ENCODE peak calls at places on chromosomes 1 and 21, in five cellular contexts. One of them, this sample, is unnamed.

GRCh38 chr1:57796609-57797008 is 372.7 kb upstream of the DAB1 start:
- DNase-seq in CD8-positive, alpha-beta T cell: no peak
- DNase-seq in naive thymus-derived CD4-positive, alpha-beta T cell: no peak
- DNase-seq in colonic mucosa: no peak
- DNase-seq in brain microvascular endothelial cell: peak; percentile 11
- DNase-seq in this sample: peak; percentile 45

GRCh38 chr1:175172503-175172902 is 20.1 kb downstream of the KIAA0040 start:
- DNase-seq in CD8-positive, alpha-beta T cell: no peak
- DNase-seq in naive thymus-derived CD4-positive, alpha-beta T cell: no peak
- DNase-seq in colonic mucosa: no peak
- DNase-seq in brain microvascular endothelial cell: no peak
- DNase-seq in this sample: no peak

GRCh38 chr1:12565966-12566352 is 52.1 kb downstream of the DHRS3 start:
- DNase-seq in CD8-positive, alpha-beta T cell: no peak
- DNase-seq in naive thymus-derived CD4-positive, alpha-beta T cell: no peak
- DNase-seq in colonic mucosa: no peak
- DNase-seq in brain microvascular endothelial cell: no peak
- DNase-seq in this sample: no peak

GRCh38 chr1:240189386-240189989 is 97.8 kb downstream of the FMN2 start:
- DNase-seq in CD8-positive, alpha-beta T cell: no peak
- DNase-seq in naive thymus-derived CD4-positive, alpha-beta T cell: no peak
- DNase-seq in colonic mucosa: peak; percentile 55
- DNase-seq in brain microvascular endothelial cell: peak; percentile 40
- DNase-seq in this sample: no peak

GRCh38 chr1:219927956-219928790 is at the start of gene SLC30A10:
- DNase-seq in CD8-positive, alpha-beta T cell: no peak
- DNase-seq in naive thymus-derived CD4-positive, alpha-beta T cell: no peak
- DNase-seq in colonic mucosa: peak; percentile 60
- DNase-seq in brain microvascular endothelial cell: no peak
- DNase-seq in this sample: no peak

GRCh38 chr1:87937774-87938173 is 609.1 kb downstream of the LMO4 start:
- DNase-seq in CD8-positive, alpha-beta T cell: no peak
- DNase-seq in naive thymus-derived CD4-positive, alpha-beta T cell: no peak
- DNase-seq in colonic mucosa: no peak
- DNase-seq in brain microvascular endothelial cell: no peak
- DNase-seq in this sample: no peak

GRCh38 chr1:31930827-31931226 is 7.3 kb downstream of the PTP4A2 start:
- DNase-seq in CD8-positive, alpha-beta T cell: no peak
- DNase-seq in naive thymus-derived CD4-positive, alpha-beta T cell: no peak
- DNase-seq in colonic mucosa: no peak
- DNase-seq in brain microvascular endothelial cell: no peak
- DNase-seq in this sample: no peak

GRCh38 chr1:115595279-115596079 is 46.3 kb upstream of the VANGL1 start:
- DNase-seq in CD8-positive, alpha-beta T cell: peak; percentile 54
- DNase-seq in naive thymus-derived CD4-positive, alpha-beta T cell: no peak
- DNase-seq in colonic mucosa: peak; percentile 82
- DNase-seq in brain microvascular endothelial cell: peak; percentile 98
- DNase-seq in this sample: peak; percentile 59

GRCh38 chr1:46547481-46548383 is 3.7 kb downstream of the KNCN start:
- DNase-seq in CD8-positive, alpha-beta T cell: no peak
- DNase-seq in naive thymus-derived CD4-positive, alpha-beta T cell: no peak
- DNase-seq in colonic mucosa: no peak
- DNase-seq in brain microvascular endothelial cell: peak; percentile 47
- DNase-seq in this sample: no peak

GRCh38 chr21:42552407-42553336 is 39.0 kb downstream of the SLC37A1 start:
- DNase-seq in CD8-positive, alpha-beta T cell: no peak
- DNase-seq in naive thymus-derived CD4-positive, alpha-beta T cell: no peak
- DNase-seq in colonic mucosa: no peak
- DNase-seq in brain microvascular endothelial cell: no peak
- DNase-seq in this sample: no peak

GRCh38 chr1:204084247-204084772 is 11.4 kb downstream of the SOX13 start:
- DNase-seq in CD8-positive, alpha-beta T cell: no peak
- DNase-seq in naive thymus-derived CD4-positive, alpha-beta T cell: no peak
- DNase-seq in colonic mucosa: peak; percentile 61
- DNase-seq in brain microvascular endothelial cell: no peak
- DNase-seq in this sample: no peak

GRCh38 chr1:9424278-9424677 is 115.0 kb upstream of the SLC25A33 start:
- DNase-seq in CD8-positive, alpha-beta T cell: no peak
- DNase-seq in naive thymus-derived CD4-positive, alpha-beta T cell: no peak
- DNase-seq in colonic mucosa: no peak
- DNase-seq in brain microvascular endothelial cell: no peak
- DNase-seq in this sample: no peak

GRCh38 chr1:44693159-44693558 is 18.6 kb downstream of the ARMH1 start:
- DNase-seq in CD8-positive, alpha-beta T cell: no peak
- DNase-seq in naive thymus-derived CD4-positive, alpha-beta T cell: no peak
- DNase-seq in colonic mucosa: no peak
- DNase-seq in brain microvascular endothelial cell: no peak
- DNase-seq in this sample: no peak

GRCh38 chr1:97906567-97907228 is 14.1 kb downstream of the DPYD start:
- DNase-seq in CD8-positive, alpha-beta T cell: no peak
- DNase-seq in naive thymus-derived CD4-positive, alpha-beta T cell: no peak
- DNase-seq in colonic mucosa: no peak
- DNase-seq in brain microvascular endothelial cell: peak; percentile 86
- DNase-seq in this sample: no peak

GRCh38 chr1:47963093-47963492 is 34.1 kb downstream of the TRABD2B start:
- DNase-seq in CD8-positive, alpha-beta T cell: no peak
- DNase-seq in naive thymus-derived CD4-positive, alpha-beta T cell: no peak
- DNase-seq in colonic mucosa: no peak
- DNase-seq in brain microvascular endothelial cell: no peak
- DNase-seq in this sample: no peak

GRCh38 chr1:155307247-155307740 is 1.4 kb upstream of the FDPS start:
- DNase-seq in CD8-positive, alpha-beta T cell: no peak
- DNase-seq in naive thymus-derived CD4-positive, alpha-beta T cell: no peak
- DNase-seq in colonic mucosa: no peak
- DNase-seq in brain microvascular endothelial cell: peak; percentile 28
- DNase-seq in this sample: no peak

GRCh38 chr1:81114191-81114590 is 686.5 kb upstream of the ADGRL2 start:
- DNase-seq in CD8-positive, alpha-beta T cell: no peak
- DNase-seq in naive thymus-derived CD4-positive, alpha-beta T cell: no peak
- DNase-seq in colonic mucosa: no peak
- DNase-seq in brain microvascular endothelial cell: no peak
- DNase-seq in this sample: no peak

GRCh38 chr1:47387921-47388509 is 28.1 kb upstream of the FOXE3 start:
- DNase-seq in CD8-positive, alpha-beta T cell: no peak
- DNase-seq in naive thymus-derived CD4-positive, alpha-beta T cell: no peak
- DNase-seq in colonic mucosa: no peak
- DNase-seq in brain microvascular endothelial cell: no peak
- DNase-seq in this sample: no peak

GRCh38 chr1:228841632-228842031 is 106.4 kb downstream of the RHOU start:
- DNase-seq in CD8-positive, alpha-beta T cell: no peak
- DNase-seq in naive thymus-derived CD4-positive, alpha-beta T cell: no peak
- DNase-seq in colonic mucosa: no peak
- DNase-seq in brain microvascular endothelial cell: no peak
- DNase-seq in this sample: no peak

GRCh38 chr1:92953491-92953890 is 7.8 kb downstream of the DIPK1A start:
- DNase-seq in CD8-positive, alpha-beta T cell: no peak
- DNase-seq in naive thymus-derived CD4-positive, alpha-beta T cell: no peak
- DNase-seq in colonic mucosa: no peak
- DNase-seq in brain microvascular endothelial cell: no peak
- DNase-seq in this sample: no peak

GRCh38 chr1:187481581-187482148 is 652.9 kb downstream of the PLA2G4A start:
- DNase-seq in CD8-positive, alpha-beta T cell: no peak
- DNase-seq in naive thymus-derived CD4-positive, alpha-beta T cell: no peak
- DNase-seq in colonic mucosa: no peak
- DNase-seq in brain microvascular endothelial cell: no peak
- DNase-seq in this sample: no peak

GRCh38 chr1:178024504-178024903 is 54.6 kb upstream of the SEC16B start:
- DNase-seq in CD8-positive, alpha-beta T cell: no peak
- DNase-seq in naive thymus-derived CD4-positive, alpha-beta T cell: no peak
- DNase-seq in colonic mucosa: no peak
- DNase-seq in brain microvascular endothelial cell: no peak
- DNase-seq in this sample: no peak

GRCh38 chr1:178021955-178022354 is 52.1 kb upstream of the SEC16B start:
- DNase-seq in CD8-positive, alpha-beta T cell: no peak
- DNase-seq in naive thymus-derived CD4-positive, alpha-beta T cell: no peak
- DNase-seq in colonic mucosa: no peak
- DNase-seq in brain microvascular endothelial cell: no peak
- DNase-seq in this sample: no peak

GRCh38 chr1:178023181-178023618 is 53.3 kb upstream of the SEC16B start:
- DNase-seq in CD8-positive, alpha-beta T cell: no peak
- DNase-seq in naive thymus-derived CD4-positive, alpha-beta T cell: no peak
- DNase-seq in colonic mucosa: no peak
- DNase-seq in brain microvascular endothelial cell: no peak
- DNase-seq in this sample: no peak

GRCh38 chr1:178028973-178029481 is 59.2 kb upstream of the SEC16B start:
- DNase-seq in CD8-positive, alpha-beta T cell: no peak
- DNase-seq in naive thymus-derived CD4-positive, alpha-beta T cell: no peak
- DNase-seq in colonic mucosa: no peak
- DNase-seq in brain microvascular endothelial cell: no peak
- DNase-seq in this sample: no peak

GRCh38 chr1:178025613-178026356 is 55.9 kb upstream of the SEC16B start:
- DNase-seq in CD8-positive, alpha-beta T cell: no peak
- DNase-seq in naive thymus-derived CD4-positive, alpha-beta T cell: no peak
- DNase-seq in colonic mucosa: no peak
- DNase-seq in brain microvascular endothelial cell: no peak
- DNase-seq in this sample: no peak
- H3K27ac ChIP-seq in CD8-positive, alpha-beta T cell: no peak overlapping the region
- H3K27ac ChIP-seq in naive thymus-derived CD4-positive, alpha-beta T cell: no peak overlapping the region
- H3K27ac ChIP-seq in colonic mucosa: no peak overlapping the region
- H3K27ac ChIP-seq in brain microvascular endothelial cell: no peak overlapping the region
- H3K27ac ChIP-seq in this sample: no peak overlapping the region

GRCh38 chr1:230422221-230422981 is 3.7 kb downstream of the PGBD5 start:
- DNase-seq in CD8-positive, alpha-beta T cell: no peak
- DNase-seq in naive thymus-derived CD4-positive, alpha-beta T cell: no peak
- DNase-seq in colonic mucosa: no peak
- DNase-seq in brain microvascular endothelial cell: no peak
- DNase-seq in this sample: no peak
- H3K27ac ChIP-seq in CD8-positive, alpha-beta T cell: no peak overlapping the region
- H3K27ac ChIP-seq in naive thymus-derived CD4-positive, alpha-beta T cell: no peak overlapping the region
- H3K27ac ChIP-seq in colonic mucosa: no peak overlapping the region
- H3K27ac ChIP-seq in brain microvascular endothelial cell: no peak overlapping the region
- H3K27ac ChIP-seq in this sample: no peak overlapping the region

GRCh38 chr1:235882816-235883215 is 16.1 kb upstream of the LYST start:
- DNase-seq in CD8-positive, alpha-beta T cell: no peak
- DNase-seq in naive thymus-derived CD4-positive, alpha-beta T cell: no peak
- DNase-seq in colonic mucosa: no peak
- DNase-seq in brain microvascular endothelial cell: no peak
- DNase-seq in this sample: no peak
- H3K27ac ChIP-seq in CD8-positive, alpha-beta T cell: no peak overlapping the region
- H3K27ac ChIP-seq in naive thymus-derived CD4-positive, alpha-beta T cell: no peak overlapping the region
- H3K27ac ChIP-seq in colonic mucosa: peak overlapping the region; percentile 47
- H3K27ac ChIP-seq in brain microvascular endothelial cell: no peak overlapping the region
- H3K27ac ChIP-seq in this sample: no peak overlapping the region

GRCh38 chr1:94061513-94062443 is 59.2 kb downstream of the ABCA4 start:
- DNase-seq in CD8-positive, alpha-beta T cell: peak; percentile 21
- DNase-seq in naive thymus-derived CD4-positive, alpha-beta T cell: no peak
- DNase-seq in colonic mucosa: peak; percentile 75
- DNase-seq in brain microvascular endothelial cell: peak; percentile 86
- DNase-seq in this sample: no peak
- H3K27ac ChIP-seq in CD8-positive, alpha-beta T cell: no peak overlapping the region
- H3K27ac ChIP-seq in naive thymus-derived CD4-positive, alpha-beta T cell: no peak overlapping the region
- H3K27ac ChIP-seq in colonic mucosa: no peak overlapping the region
- H3K27ac ChIP-seq in brain microvascular endothelial cell: peak overlapping the region; percentile 86
- H3K27ac ChIP-seq in this sample: no peak overlapping the region

DNA sequence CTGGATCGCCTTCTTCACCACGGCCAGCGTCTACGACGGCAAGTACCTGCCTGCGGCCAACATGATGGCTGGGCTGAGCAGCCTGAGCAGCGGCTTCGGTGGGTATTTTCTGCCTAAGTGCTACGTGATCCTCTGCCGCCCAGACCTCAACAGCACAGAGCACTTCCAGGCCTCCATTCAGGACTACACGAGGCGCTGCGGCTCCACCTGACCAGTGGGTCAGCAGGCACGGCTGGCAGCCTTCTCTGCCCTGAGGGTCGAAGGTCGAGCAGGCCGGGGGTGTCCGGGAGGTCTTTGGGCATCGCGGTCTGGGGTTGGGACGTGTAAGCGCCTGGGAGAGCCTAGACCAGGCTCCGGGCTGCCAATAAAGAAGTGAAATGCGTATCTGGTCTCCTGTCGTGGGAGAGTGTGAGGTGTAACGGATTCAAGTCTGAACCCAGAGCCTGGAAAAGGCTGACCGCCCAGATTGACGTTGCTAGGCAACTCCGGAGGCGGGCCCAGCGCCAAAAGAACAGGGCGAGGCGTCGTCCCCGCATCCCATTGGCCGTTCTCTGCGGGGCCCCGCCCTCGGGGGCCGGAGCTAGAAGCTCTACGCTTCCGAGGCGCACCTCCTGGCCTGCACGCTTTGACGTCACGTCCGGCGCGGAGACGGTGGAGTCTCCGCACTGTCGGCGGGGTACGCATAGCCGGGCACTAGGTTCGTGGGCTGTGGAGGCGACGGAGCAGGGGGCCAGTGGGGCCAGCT is at the start of gene ZBTB48:
- DNase-seq in CD8-positive, alpha-beta T cell: peak; percentile 97
- DNase-seq in naive thymus-derived CD4-positive, alpha-beta T cell: peak; percentile 92
- DNase-seq in colonic mucosa: peak; percentile 100
- DNase-seq in brain microvascular endothelial cell: peak; percentile 96
- DNase-seq in this sample: peak; percentile 78
- H3K27ac ChIP-seq in CD8-positive, alpha-beta T cell: peak within 1 kb of the TSS; percentile 94
- H3K27ac ChIP-seq in naive thymus-derived CD4-positive, alpha-beta T cell: peak within 1 kb of the TSS; percentile 91
- H3K27ac ChIP-seq in colonic mucosa: peak within 1 kb of the TSS; percentile 84
- H3K27ac ChIP-seq in brain microvascular endothelial cell: peak within 1 kb of the TSS; percentile 65
- H3K27ac ChIP-seq in this sample: peak within 1 kb of the TSS; percentile 56

DNA sequence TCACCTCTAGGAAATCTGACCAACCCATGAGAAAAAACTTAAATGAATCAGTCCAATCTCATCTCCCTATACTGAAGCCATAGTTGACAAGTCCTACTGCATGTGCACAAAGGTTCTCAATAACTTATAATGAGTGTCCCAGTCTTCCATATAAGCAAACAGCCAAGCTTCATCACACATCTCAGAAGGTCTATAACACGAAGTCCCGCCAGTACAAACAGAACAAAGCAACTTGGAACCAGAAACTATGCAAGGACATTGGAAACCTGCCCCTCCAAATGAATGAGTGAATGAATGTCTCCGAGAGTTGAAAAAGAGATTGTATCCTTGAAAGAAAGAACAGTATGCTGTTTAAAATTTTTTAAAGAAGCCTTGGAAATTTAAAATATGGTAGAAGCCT is 53.6 kb upstream of the IPO9 start:
- DNase-seq in CD8-positive, alpha-beta T cell: no peak
- DNase-seq in naive thymus-derived CD4-positive, alpha-beta T cell: no peak
- DNase-seq in colonic mucosa: no peak
- DNase-seq in brain microvascular endothelial cell: no peak
- DNase-seq in this sample: no peak
- H3K27ac ChIP-seq in CD8-positive, alpha-beta T cell: no peak overlapping the region
- H3K27ac ChIP-seq in naive thymus-derived CD4-positive, alpha-beta T cell: no peak overlapping the region
- H3K27ac ChIP-seq in colonic mucosa: no peak overlapping the region
- H3K27ac ChIP-seq in brain microvascular endothelial cell: peak overlapping the region; percentile 91
- H3K27ac ChIP-seq in this sample: peak overlapping the region; percentile 83

DNA sequence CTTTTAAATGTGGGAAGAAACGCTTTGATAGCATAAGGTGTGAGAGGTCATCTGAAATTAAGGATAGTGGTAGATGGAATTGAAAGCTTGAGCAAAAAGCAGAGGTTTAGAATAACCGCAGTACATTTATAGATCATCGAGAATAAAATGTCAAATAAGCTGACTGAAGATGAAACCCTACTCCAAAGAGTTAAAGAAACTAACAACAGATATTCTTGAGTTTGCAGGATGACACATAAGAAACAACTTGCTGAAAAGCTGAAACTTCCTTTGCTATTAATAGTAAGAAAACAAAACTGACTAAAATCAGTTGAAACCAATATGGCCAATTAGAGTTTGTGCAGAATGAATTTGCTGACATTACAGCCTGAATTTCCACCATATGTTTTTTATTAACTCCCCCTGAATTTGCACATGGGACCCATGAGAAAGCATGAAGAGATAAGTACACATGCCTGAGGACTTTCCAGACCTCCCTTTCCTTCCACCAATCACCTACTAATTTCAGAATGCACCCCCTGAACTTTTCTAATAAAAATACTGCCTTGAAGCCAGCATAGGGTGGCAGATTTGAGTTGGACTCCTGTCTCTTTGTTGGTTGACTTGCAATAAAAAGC is 1.7 kb upstream of the C1orf185 start:
- DNase-seq in CD8-positive, alpha-beta T cell: no peak
- DNase-seq in naive thymus-derived CD4-positive, alpha-beta T cell: no peak
- DNase-seq in colonic mucosa: no peak
- DNase-seq in brain microvascular endothelial cell: no peak
- DNase-seq in this sample: no peak
- H3K27ac ChIP-seq in CD8-positive, alpha-beta T cell: no peak overlapping the region
- H3K27ac ChIP-seq in naive thymus-derived CD4-positive, alpha-beta T cell: no peak overlapping the region
- H3K27ac ChIP-seq in colonic mucosa: no peak overlapping the region
- H3K27ac ChIP-seq in brain microvascular endothelial cell: no peak overlapping the region
- H3K27ac ChIP-seq in this sample: no peak overlapping the region

This sample was measured in epithelial cell of prostate.